ENCODE peak calls at places on chromosomes 11 and 22, in five cellular contexts. One of them, this sample, is unnamed.

GRCh38 chr11:130315354-130315970 is 745 bp upstream of the ZBTB44 start:
- DNase-seq in K562: no peak
- DNase-seq in CD8-positive, alpha-beta T cell: peak
- DNase-seq in Karpas-422: no peak
- DNase-seq in tibial nerve: peak
- DNase-seq in this sample: no peak

GRCh38 chr11:73241300-73241699 is 23.2 kb downstream of the P2RY2 start:
- DNase-seq in tibial nerve: no peak
- DNase-seq in K562: no peak
- DNase-seq in CD8-positive, alpha-beta T cell: no peak
- DNase-seq in Karpas-422: no peak
- DNase-seq in this sample: no peak

GRCh38 chr22:35510481-35510934 is 30.1 kb upstream of the RASD2 start:
- DNase-seq in K562: no peak
- DNase-seq in Karpas-422: no peak
- DNase-seq in tibial nerve: no peak
- DNase-seq in CD8-positive, alpha-beta T cell: no peak
- DNase-seq in this sample: no peak

GRCh38 chr11:128336203-128336602 is 251.2 kb downstream of the ETS1 start:
- DNase-seq in CD8-positive, alpha-beta T cell: no peak
- DNase-seq in tibial nerve: no peak
- DNase-seq in Karpas-422: no peak
- DNase-seq in K562: no peak
- DNase-seq in this sample: no peak

GRCh38 chr11:7688238-7688826 is 15.0 kb upstream of the CYB5R2 start:
- DNase-seq in K562: peak
- DNase-seq in CD8-positive, alpha-beta T cell: no peak
- DNase-seq in Karpas-422: peak
- DNase-seq in tibial nerve: no peak
- DNase-seq in this sample: peak

GRCh38 chr11:117919326-117920275 is 9.6 kb downstream of the TMPRSS13 start:
- DNase-seq in K562: no peak
- DNase-seq in Karpas-422: no peak
- DNase-seq in CD8-positive, alpha-beta T cell: no peak
- DNase-seq in tibial nerve: no peak
- DNase-seq in this sample: no peak

GRCh38 chr22:49019737-49020136 is 807.9 kb downstream of the BRD1 start:
- DNase-seq in CD8-positive, alpha-beta T cell: no peak
- DNase-seq in Karpas-422: no peak
- DNase-seq in K562: no peak
- DNase-seq in tibial nerve: no peak
- DNase-seq in this sample: no peak

GRCh38 chr11:116507849-116508695 is 264.7 kb downstream of the BUD13 start:
- DNase-seq in tibial nerve: no peak
- DNase-seq in K562: no peak
- DNase-seq in Karpas-422: no peak
- DNase-seq in CD8-positive, alpha-beta T cell: no peak
- DNase-seq in this sample: no peak

GRCh38 chr11:72669527-72669926 is 4.7 kb downstream of the PDE2A start:
- DNase-seq in tibial nerve: no peak
- DNase-seq in K562: no peak
- DNase-seq in Karpas-422: no peak
- DNase-seq in CD8-positive, alpha-beta T cell: no peak
- DNase-seq in this sample: no peak

GRCh38 chr11:19864141-19865120 is 151.8 kb downstream of the NAV2 start:
- DNase-seq in K562: no peak
- DNase-seq in Karpas-422: no peak
- DNase-seq in tibial nerve: no peak
- DNase-seq in CD8-positive, alpha-beta T cell: no peak
- DNase-seq in this sample: no peak

GRCh38 chr11:75563978-75564552 is 2.0 kb downstream of the SERPINH1 start:
- DNase-seq in CD8-positive, alpha-beta T cell: no peak
- DNase-seq in Karpas-422: no peak
- DNase-seq in tibial nerve: peak
- DNase-seq in K562: peak
- DNase-seq in this sample: no peak

GRCh38 chr22:17496843-17497242 is 66.5 kb upstream of the SLC25A18 start:
- DNase-seq in CD8-positive, alpha-beta T cell: no peak
- DNase-seq in tibial nerve: no peak
- DNase-seq in K562: no peak
- DNase-seq in Karpas-422: no peak
- DNase-seq in this sample: no peak

DNA sequence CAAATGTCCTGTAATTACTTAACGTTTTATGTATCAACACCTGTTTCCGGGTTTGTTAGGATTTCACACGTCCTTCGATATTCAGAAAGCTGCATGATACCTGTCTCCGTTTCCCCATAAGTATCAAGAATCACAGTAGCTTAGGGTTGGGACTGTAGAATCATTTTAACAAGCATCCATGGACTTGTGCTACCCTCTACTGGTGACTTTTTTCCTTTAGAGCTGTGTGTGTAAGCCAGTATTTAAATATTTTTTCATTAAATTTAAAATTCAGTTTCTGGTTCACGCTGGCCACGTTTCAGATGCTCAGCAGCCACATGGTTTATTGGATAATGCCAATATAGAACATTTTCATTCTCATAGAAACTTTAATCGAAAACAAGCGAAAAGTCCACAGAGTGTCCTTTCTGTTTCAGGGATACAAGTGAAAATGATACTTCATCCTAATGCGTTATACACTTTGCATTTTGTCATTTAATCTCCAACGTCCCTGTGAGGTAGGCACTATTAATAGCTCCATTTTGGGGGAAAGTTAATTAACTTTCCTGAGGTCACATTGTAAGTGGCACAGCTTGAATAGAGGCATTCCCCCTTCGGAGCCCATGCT is 61.5 kb upstream of the SLC25A18 start:
- DNase-seq in CD8-positive, alpha-beta T cell: no peak
- DNase-seq in Karpas-422: peak
- DNase-seq in tibial nerve: peak
- DNase-seq in K562: peak
- DNase-seq in this sample: no peak
- H3K27ac ChIP-seq in CD8-positive, alpha-beta T cell: no peak
- H3K27ac ChIP-seq in Karpas-422: no peak
- H3K27ac ChIP-seq in tibial nerve: no peak
- H3K27ac ChIP-seq in K562: no peak
- H3K27ac ChIP-seq in this sample: no peak

GRCh38 chr11:12086271-12087074 is 23.9 kb upstream of the MICAL2 start:
- DNase-seq in K562: no peak
- DNase-seq in Karpas-422: no peak
- DNase-seq in CD8-positive, alpha-beta T cell: no peak
- DNase-seq in tibial nerve: peak
- DNase-seq in this sample: no peak
- H3K27ac ChIP-seq in K562: no peak
- H3K27ac ChIP-seq in Karpas-422: no peak
- H3K27ac ChIP-seq in CD8-positive, alpha-beta T cell: no peak
- H3K27ac ChIP-seq in tibial nerve: peak
- H3K27ac ChIP-seq in this sample: no peak

DNA sequence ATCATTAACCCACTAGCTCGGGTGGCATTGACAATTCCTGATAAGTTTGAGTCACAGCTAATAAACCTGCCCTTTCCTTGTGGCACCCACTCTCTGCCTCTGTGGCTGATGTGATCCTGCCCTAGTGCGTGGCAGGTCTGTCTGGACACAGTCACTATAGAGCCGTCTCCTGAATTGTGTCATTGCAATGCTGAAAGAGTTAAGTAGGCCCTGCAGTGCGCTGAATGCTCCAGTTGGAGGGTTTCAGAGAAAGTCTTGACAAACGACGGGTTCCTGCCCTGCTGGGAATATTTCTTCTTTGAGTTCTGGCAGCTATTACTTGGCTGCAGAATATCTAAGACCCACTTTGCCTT is 19.5 kb upstream of the C11orf96 start:
- DNase-seq in tibial nerve: no peak
- DNase-seq in CD8-positive, alpha-beta T cell: no peak
- DNase-seq in K562: no peak
- DNase-seq in Karpas-422: no peak
- DNase-seq in this sample: no peak
- H3K27ac ChIP-seq in tibial nerve: peak
- H3K27ac ChIP-seq in CD8-positive, alpha-beta T cell: no peak
- H3K27ac ChIP-seq in K562: no peak
- H3K27ac ChIP-seq in Karpas-422: no peak
- H3K27ac ChIP-seq in this sample: peak

GRCh38 chr22:40156001-40156516 is 21.7 kb upstream of the TNRC6B start:
- DNase-seq in CD8-positive, alpha-beta T cell: no peak
- DNase-seq in tibial nerve: no peak
- DNase-seq in K562: peak
- DNase-seq in Karpas-422: peak
- DNase-seq in this sample: no peak
- H3K27ac ChIP-seq in CD8-positive, alpha-beta T cell: no peak
- H3K27ac ChIP-seq in tibial nerve: no peak
- H3K27ac ChIP-seq in K562: peak
- H3K27ac ChIP-seq in Karpas-422: no peak
- H3K27ac ChIP-seq in this sample: no peak

GRCh38 chr11:12109591-12110196 is 696 bp upstream of the MICAL2 start:
- DNase-seq in Karpas-422: no peak
- DNase-seq in tibial nerve: no peak
- DNase-seq in CD8-positive, alpha-beta T cell: no peak
- DNase-seq in K562: peak
- DNase-seq in this sample: no peak

GRCh38 chr11:12110714-12111481 is 508 bp downstream of the MICAL2 start:
- DNase-seq in Karpas-422: no peak
- DNase-seq in K562: peak
- DNase-seq in CD8-positive, alpha-beta T cell: peak
- DNase-seq in tibial nerve: no peak
- DNase-seq in this sample: peak

GRCh38 chr11:12111482-12112149 is 1.2 kb downstream of the MICAL2 start:
- DNase-seq in tibial nerve: no peak
- DNase-seq in CD8-positive, alpha-beta T cell: no peak
- DNase-seq in Karpas-422: no peak
- DNase-seq in K562: no peak
- DNase-seq in this sample: no peak

GRCh38 chr11:12108875-12109453 is 1.4 kb upstream of the MICAL2 start:
- DNase-seq in Karpas-422: no peak
- DNase-seq in tibial nerve: no peak
- DNase-seq in K562: no peak
- DNase-seq in CD8-positive, alpha-beta T cell: no peak
- DNase-seq in this sample: no peak

DNA sequence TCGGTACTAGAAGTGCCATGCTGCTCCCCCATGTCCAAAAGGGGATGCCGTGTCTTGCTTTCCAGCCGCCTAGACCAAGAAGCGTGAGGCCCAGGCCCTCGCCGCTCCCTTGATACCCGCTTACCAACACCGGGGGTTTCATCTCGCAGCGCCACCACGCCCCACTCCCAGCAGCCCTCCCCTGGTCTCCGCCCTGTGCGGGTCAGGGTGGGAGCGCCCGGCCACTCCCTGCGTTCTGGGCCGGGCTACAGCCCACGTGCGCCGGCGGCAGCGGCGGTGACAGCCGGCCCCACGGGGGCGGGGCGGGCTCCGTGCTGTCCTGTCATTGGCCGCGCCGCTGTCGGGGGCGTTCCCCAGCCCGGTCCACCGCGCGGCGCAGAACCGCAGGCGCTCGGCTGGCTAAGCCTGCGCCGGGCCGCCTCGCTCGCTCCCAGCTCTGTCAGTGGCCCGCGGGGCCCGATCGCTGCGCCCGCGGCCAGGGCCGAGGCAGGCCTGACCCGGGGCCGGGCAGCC is at the start of gene MICAL2:
- DNase-seq in tibial nerve: peak
- DNase-seq in Karpas-422: no peak
- DNase-seq in K562: peak
- DNase-seq in CD8-positive, alpha-beta T cell: peak
- DNase-seq in this sample: peak
- H3K27ac ChIP-seq in tibial nerve: peak
- H3K27ac ChIP-seq in Karpas-422: no peak
- H3K27ac ChIP-seq in K562: peak
- H3K27ac ChIP-seq in CD8-positive, alpha-beta T cell: no peak
- H3K27ac ChIP-seq in this sample: peak

DNA sequence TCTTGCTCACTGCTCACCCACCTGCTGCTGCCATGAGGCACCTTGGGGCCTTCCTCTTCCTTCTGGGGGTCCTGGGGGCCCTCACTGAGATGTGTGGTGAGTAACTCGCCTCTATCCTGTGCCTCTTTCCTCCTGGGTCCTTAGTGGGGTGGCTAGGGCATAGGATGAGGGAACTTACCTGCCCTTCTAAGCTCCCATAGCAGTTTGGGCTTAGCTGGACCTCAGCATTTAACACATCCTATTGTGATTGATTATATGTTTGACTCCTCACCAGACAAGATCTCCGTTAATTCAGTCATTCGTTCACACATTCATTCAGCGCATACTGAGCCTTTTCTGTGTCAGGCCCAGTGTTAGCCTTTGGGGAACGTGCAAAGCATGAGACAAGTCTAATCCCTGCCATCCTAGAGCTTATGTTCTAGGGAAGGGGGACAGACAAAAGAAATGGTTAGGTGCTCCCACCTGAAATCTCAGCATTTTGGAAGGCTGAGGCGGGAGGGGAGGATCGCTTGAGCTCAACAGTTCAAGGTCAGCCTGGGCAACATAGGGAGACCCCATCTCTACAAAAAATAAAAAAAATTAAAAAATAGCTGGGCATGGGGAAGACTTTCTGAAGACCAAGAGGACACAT is 441 bp downstream of the TCN2 start:
- DNase-seq in Karpas-422: no peak
- DNase-seq in K562: no peak
- DNase-seq in tibial nerve: no peak
- DNase-seq in CD8-positive, alpha-beta T cell: no peak
- DNase-seq in this sample: no peak
- H3K27ac ChIP-seq in Karpas-422: no peak
- H3K27ac ChIP-seq in K562: peak
- H3K27ac ChIP-seq in tibial nerve: peak
- H3K27ac ChIP-seq in CD8-positive, alpha-beta T cell: no peak
- H3K27ac ChIP-seq in this sample: peak

GRCh38 chr11:102312656-102313055 is 4.6 kb upstream of the BIRC3 start:
- DNase-seq in Karpas-422: no peak
- DNase-seq in CD8-positive, alpha-beta T cell: no peak
- DNase-seq in tibial nerve: no peak
- DNase-seq in K562: no peak
- DNase-seq in this sample: no peak
- H3K27ac ChIP-seq in Karpas-422: no peak
- H3K27ac ChIP-seq in CD8-positive, alpha-beta T cell: no peak
- H3K27ac ChIP-seq in tibial nerve: peak
- H3K27ac ChIP-seq in K562: no peak
- H3K27ac ChIP-seq in this sample: no peak

This sample was measured in substantia nigra.